ENCODE peak calls at places on chromosomes 6 and 20, in four cellular contexts. D is fibroblast of lung, J is Karpas-422, W is mesendoderm. N is an unnamed sample.

GRCh38 chr20:45378191-45378590 is at the start of gene TP53TG5:
- DNase-seq in W (peak; percentile 77), J (no peak), D (no peak), N (no peak)

GRCh38 chr6:95519228-95520037 is 57.9 kb upstream of the MANEA start:
- DNase-seq in W (no peak), D (no peak), J (no peak), N (no peak)

GRCh38 chr6:116126032-116126431 is at the start of gene COL10A1:
- DNase-seq in J (no peak), D (no peak), W (no peak), N (no peak)

GRCh38 chr20:6994452-6994851 is 227.0 kb downstream of the BMP2 start:
- DNase-seq in W (no peak), J (no peak), D (peak; percentile 79), N (no peak)

GRCh38 chr6:134217110-134217509 is 100.8 kb downstream of the SGK1 start:
- DNase-seq in J (no peak), W (no peak), D (peak; percentile 50), N (no peak)

GRCh38 chr20:20366551-20366895 is 1.4 kb upstream of the INSM1 start:
- DNase-seq in W (no peak), D (no peak), J (no peak), N (no peak)

GRCh38 chr6:167580512-167580911 is 246.2 kb upstream of the AFDN start:
- DNase-seq in J (no peak), D (no peak), W (no peak), N (no peak)

GRCh38 chr6:139520321-139520768 is 145.9 kb upstream of the CITED2 start:
- DNase-seq in W (peak; percentile 85), J (no peak), D (no peak), N (no peak)

GRCh38 chr6:31178143-31179041 is 7.9 kb upstream of the POU5F1 start:
- DNase-seq in W (no peak), J (no peak), D (no peak), N (no peak)

GRCh38 chr6:145705561-145705960 is 29.8 kb downstream of the EPM2A start:
- DNase-seq in J (no peak), W (no peak), D (peak; percentile 51), N (no peak)

GRCh38 chr6:50007821-50008220 is 14.0 kb downstream of the DEFB110 start:
- DNase-seq in J (no peak), D (peak; percentile 32), W (no peak), N (no peak)

GRCh38 chr6:167113935-167114910 is 8.7 kb upstream of the CCR6 start:
- DNase-seq in W (no peak), J (peak; percentile 94), D (no peak), N (no peak)

GRCh38 chr6:121482004-121482693 is 46.7 kb downstream of the GJA1 start:
- DNase-seq in J (no peak), W (peak; percentile 68), D (peak; percentile 91), N (peak; percentile 52)

GRCh38 chr6:165880721-165881120 is 217.7 kb upstream of the PDE10A start:
- DNase-seq in J (no peak), W (no peak), D (peak; percentile 23), N (no peak)

GRCh38 chr20:17287998-17288397 is 61.2 kb downstream of the PCSK2 start:
- DNase-seq in D (no peak), W (no peak), J (peak; percentile 38), N (no peak)

GRCh38 chr20:7772376-7772775 is 167.9 kb downstream of the HAO1 start:
- DNase-seq in J (no peak), D (peak; percentile 80), W (no peak), N (peak; percentile 13)

GRCh38 chr6:100506651-100507050 is 41.9 kb upstream of the SIM1 start:
- DNase-seq in J (no peak), W (no peak), D (peak; percentile 80), N (peak; percentile 24)

GRCh38 chr6:97198181-97198580 is 84.8 kb downstream of the MMS22L start:
- DNase-seq in W (peak; percentile 43), D (peak; percentile 85), J (no peak), N (no peak)

GRCh38 chr6:43940393-43941087 is 170.5 kb downstream of the VEGFA start:
- DNase-seq in W (no peak), J (no peak), D (no peak), N (no peak)

GRCh38 chr6:11953641-11954040 is 58.5 kb upstream of the HIVEP1 start:
- DNase-seq in D (peak; percentile 14), J (no peak), W (no peak), N (no peak)

GRCh38 chr20:41783423-41784220 is 165.4 kb upstream of the CHD6 start:
- DNase-seq in W (no peak), D (no peak), J (peak; percentile 32), N (no peak)

GRCh38 chr6:135481786-135482369 is 15.7 kb downstream of the AHI1 start:
- DNase-seq in D (peak; percentile 21), W (no peak), J (peak; percentile 45), N (peak; percentile 51)

GRCh38 chr6:120357447-120357846 is 976.8 kb downstream of the TBC1D32 start:
- DNase-seq in W (no peak), J (no peak), D (no peak), N (no peak)

GRCh38 chr20:49982072-49982345 is 771 bp upstream of the SNAI1 start:
- DNase-seq in W (no peak), J (no peak), D (no peak), N (no peak)
- H3K4me3 ChIP-seq in W (no peak overlapping the region), J (peak overlapping the region; percentile 37), D (no peak overlapping the region), N (peak overlapping the region; percentile 96)

GRCh38 chr6:21999012-21999528 is 297.8 kb downstream of the PRL start:
- DNase-seq in W (peak; percentile 77), D (peak; percentile 89), J (no peak), N (peak; percentile 38)

GRCh38 chr6:22001336-22002027 is 295.4 kb downstream of the PRL start:
- DNase-seq in W (no peak), J (no peak), D (peak; percentile 67), N (no peak)

GRCh38 chr6:21996425-21997207 is 300.2 kb downstream of the PRL start:
- DNase-seq in D (peak; percentile 68), W (no peak), J (no peak), N (no peak)

GRCh38 chr6:21997414-21998037 is 299.3 kb downstream of the PRL start:
- DNase-seq in W (no peak), D (peak; percentile 80), J (no peak), N (no peak)

DNA sequence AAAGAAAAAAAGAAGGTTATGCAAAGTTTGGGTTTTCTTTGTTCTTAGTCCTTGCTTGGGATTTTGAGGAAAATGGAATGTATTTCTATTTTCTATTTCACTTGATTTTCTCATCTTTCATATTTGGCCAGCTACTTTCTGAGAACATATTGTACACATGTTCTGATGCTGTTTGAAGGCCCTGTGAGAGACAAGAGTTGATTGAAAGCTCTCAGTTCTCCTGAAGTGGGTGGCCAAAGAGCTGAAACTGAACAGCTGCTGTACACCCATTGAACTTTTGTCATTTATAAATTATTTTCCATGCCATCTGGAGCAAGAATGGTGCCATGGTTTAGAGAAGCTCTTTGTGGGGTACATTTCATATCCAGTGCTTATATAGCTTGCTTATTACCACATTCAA is 298.3 kb downstream of the PRL start:
- DNase-seq in W (no peak), D (no peak), J (no peak), N (no peak)
- H3K9ac ChIP-seq in W (no peak overlapping the region), D (no peak overlapping the region), J (no peak overlapping the region), N (no peak overlapping the region)

GRCh38 chr20:60255426-60255825 is 297.2 kb downstream of the CDH26 start:
- DNase-seq in D (no peak), J (no peak), W (no peak), N (no peak)

GRCh38 chr20:60257671-60258070 is 299.4 kb downstream of the CDH26 start:
- DNase-seq in D (no peak), W (no peak), J (no peak), N (no peak)

GRCh38 chr20:60256811-60257210 is 298.6 kb downstream of the CDH26 start:
- DNase-seq in D (no peak), W (no peak), J (no peak), N (no peak)

GRCh38 chr20:60254901-60255411 is 296.7 kb downstream of the CDH26 start:
- DNase-seq in W (no peak), D (peak; percentile 64), J (no peak), N (peak; percentile 40)

GRCh38 chr20:60255866-60256265 is 297.6 kb downstream of the CDH26 start:
- DNase-seq in D (peak; percentile 40), J (no peak), W (no peak), N (no peak)
- H3K27me3 ChIP-seq in D (no peaks in the 10 kb centered on the region), J (no peaks in the 10 kb centered on the region), W (no peaks in the 10 kb centered on the region), N (peaks cover 4% of the 10 kb centered on the region)

DNA sequence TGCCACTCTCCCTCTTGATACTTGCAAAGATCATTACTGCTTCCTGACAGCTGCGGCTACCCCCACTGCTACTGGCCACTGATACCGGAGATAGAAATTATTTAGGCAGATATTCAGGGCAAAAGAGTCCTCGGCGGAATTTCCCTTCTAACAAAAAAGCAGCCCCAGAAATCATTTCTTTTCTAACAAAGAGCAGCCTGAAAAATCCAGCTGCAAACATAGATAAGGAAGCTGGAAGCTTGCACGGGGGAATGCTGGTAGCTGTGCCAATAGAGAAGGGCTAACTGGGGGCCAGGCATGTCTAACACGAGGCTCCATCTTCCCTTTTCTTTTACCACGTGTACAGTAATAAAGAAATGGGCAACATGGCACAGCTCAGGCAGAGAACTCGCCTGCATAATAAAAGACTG is 6.2 kb downstream of the TP53RK start:
- DNase-seq in D (no peak), W (no peak), J (no peak), N (no peak)
- H3K4me3 ChIP-seq in D (peak overlapping the region; percentile 89), W (no peak overlapping the region), J (no peak overlapping the region), N (peak overlapping the region; percentile 80)

GRCh38 chr20:62886709-62887058 is 25.1 kb upstream of the TCFL5 start:
- DNase-seq in J (no peak), D (no peak), W (no peak), N (no peak)

GRCh38 chr20:62884556-62884955 is 22.9 kb upstream of the TCFL5 start:
- DNase-seq in D (no peak), J (no peak), W (no peak), N (no peak)

GRCh38 chr20:62887147-62887859 is 25.7 kb upstream of the TCFL5 start:
- DNase-seq in J (no peak), W (no peak), D (peak; percentile 96), N (peak; percentile 54)

GRCh38 chr20:62885046-62885445 is 23.4 kb upstream of the TCFL5 start:
- DNase-seq in W (no peak), D (no peak), J (no peak), N (no peak)

DNA sequence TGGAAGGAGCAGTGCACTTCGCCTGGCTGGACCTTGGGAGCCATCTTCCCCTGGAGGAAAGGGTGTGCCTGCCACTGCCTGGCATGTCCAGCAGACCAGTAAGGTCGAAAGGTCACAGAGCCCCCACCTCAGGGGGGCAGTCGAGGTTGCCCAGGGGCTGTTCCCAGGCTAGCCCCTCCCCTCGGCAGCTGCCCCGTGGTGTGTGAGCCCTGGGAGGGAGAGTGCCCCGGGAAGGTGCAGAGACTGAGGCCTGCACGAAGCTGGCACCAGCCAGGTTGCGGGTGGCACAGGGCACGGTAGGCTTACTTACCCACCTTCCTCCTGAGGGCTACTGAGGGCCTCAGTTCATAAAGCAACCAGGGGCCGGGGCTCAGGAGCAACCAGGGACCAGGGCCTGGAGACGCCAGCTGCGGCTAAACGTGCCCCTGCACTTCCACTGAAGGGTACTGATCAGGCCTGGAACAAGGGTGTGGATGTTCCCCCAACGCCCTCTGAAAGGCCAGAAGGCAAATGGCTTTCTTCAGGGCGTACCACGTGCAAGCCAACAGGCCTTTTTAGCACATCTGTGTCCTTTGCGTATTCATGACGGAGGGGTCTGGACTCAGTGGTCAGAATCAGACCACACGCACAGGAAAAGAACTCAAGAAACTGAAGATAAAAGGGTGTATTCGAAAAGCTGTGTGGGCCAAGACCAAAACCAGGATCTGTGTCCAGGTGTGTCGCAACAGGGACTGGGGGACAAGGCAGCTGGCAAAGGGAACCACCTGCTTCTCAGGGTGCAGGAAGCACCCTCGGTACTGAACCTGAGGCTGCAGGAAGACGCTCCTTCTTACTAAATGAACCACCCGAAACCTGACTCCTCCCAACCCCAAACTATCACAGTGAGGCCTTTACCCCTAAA is 24.4 kb upstream of the TCFL5 start:
- DNase-seq in D (no peak), W (no peak), J (no peak), N (no peak)
- H3K9ac ChIP-seq in D (no peak overlapping the region), W (no peak overlapping the region), J (no peak overlapping the region), N (no peak overlapping the region)

GRCh38 chr20:37417146-37417856 is 71.4 kb downstream of the SRC start:
- DNase-seq in J (no peak), W (no peak), D (no peak), N (no peak)
- H3K27me3 ChIP-seq in J (no peaks in the 10 kb centered on the region), W (peaks cover 3% of the 10 kb centered on the region), D (peaks cover 45% of the 10 kb centered on the region), N (peaks cover 55% of the 10 kb centered on the region)

N was measured in adipocyte.